ENCODE peak calls at places on chromosomes 7 and 10, in four cellular contexts. One of them, this sample, is unnamed.
A peak's percentile ranks its signal among the peaks of the same experiment; 100 is the strongest.

GRCh38 chr10:132394201-132394811 is 2.7 kb upstream of the PWWP2B start:
- DNase-seq in Peyer's patch: no peak
- DNase-seq in SK-N-SH: no peak
- DNase-seq in H9: no peak
- DNase-seq in this sample: peak; percentile 63

GRCh38 chr7:76206633-76207032 is 4.9 kb downstream of the SRRM3 start:
- DNase-seq in SK-N-SH: peak; percentile 90
- DNase-seq in H9: no peak
- DNase-seq in Peyer's patch: no peak
- DNase-seq in this sample: no peak

GRCh38 chr10:13139150-13139549 is 22.2 kb upstream of the MCM10 start:
- DNase-seq in SK-N-SH: no peak
- DNase-seq in Peyer's patch: no peak
- DNase-seq in H9: no peak
- DNase-seq in this sample: no peak

GRCh38 chr10:116694253-116694926 is 48.0 kb downstream of the HSPA12A start:
- DNase-seq in SK-N-SH: no peak
- DNase-seq in Peyer's patch: no peak
- DNase-seq in H9: peak; percentile 64
- DNase-seq in this sample: no peak

GRCh38 chr10:130737622-130738021 is 573.9 kb downstream of the TCERG1L start:
- DNase-seq in Peyer's patch: no peak
- DNase-seq in H9: peak; percentile 46
- DNase-seq in SK-N-SH: no peak
- DNase-seq in this sample: no peak

GRCh38 chr7:123041085-123041484 is 45.6 kb upstream of the TAS2R16 start:
- DNase-seq in H9: no peak
- DNase-seq in Peyer's patch: no peak
- DNase-seq in SK-N-SH: no peak
- DNase-seq in this sample: no peak

GRCh38 chr10:113108180-113108835 is 158.3 kb downstream of the TCF7L2 start:
- DNase-seq in Peyer's patch: no peak
- DNase-seq in SK-N-SH: peak; percentile 53
- DNase-seq in H9: peak; percentile 88
- DNase-seq in this sample: no peak

GRCh38 chr10:131061221-131061620 is 250.3 kb downstream of the TCERG1L start:
- DNase-seq in H9: no peak
- DNase-seq in Peyer's patch: no peak
- DNase-seq in SK-N-SH: no peak
- DNase-seq in this sample: no peak

GRCh38 chr7:133853706-133854276 is 273.3 kb upstream of the LRGUK start:
- DNase-seq in H9: peak; percentile 63
- DNase-seq in SK-N-SH: peak; percentile 72
- DNase-seq in Peyer's patch: no peak
- DNase-seq in this sample: peak; percentile 23

GRCh38 chr7:100486753-100487446 is 3.2 kb downstream of the NYAP1 start:
- DNase-seq in SK-N-SH: peak; percentile 36
- DNase-seq in Peyer's patch: no peak
- DNase-seq in H9: peak; percentile 52
- DNase-seq in this sample: peak; percentile 80

GRCh38 chr7:152152267-152152666 is 126.8 kb downstream of the GALNT11 start:
- DNase-seq in H9: no peak
- DNase-seq in Peyer's patch: no peak
- DNase-seq in SK-N-SH: no peak
- DNase-seq in this sample: no peak

GRCh38 chr7:148918058-148918596 is 34.0 kb upstream of the EZH2 start:
- DNase-seq in H9: no peak
- DNase-seq in Peyer's patch: no peak
- DNase-seq in SK-N-SH: no peak
- DNase-seq in this sample: no peak

GRCh38 chr7:31373337-31374289 is 33.1 kb upstream of the NEUROD6 start:
- DNase-seq in SK-N-SH: peak; percentile 52
- DNase-seq in Peyer's patch: no peak
- DNase-seq in H9: peak; percentile 81
- DNase-seq in this sample: no peak

GRCh38 chr10:68105820-68106219 is 3.5 kb upstream of the MYPN start:
- DNase-seq in H9: no peak
- DNase-seq in SK-N-SH: no peak
- DNase-seq in Peyer's patch: no peak
- DNase-seq in this sample: no peak

GRCh38 chr10:107409517-107409916 is 245.0 kb upstream of the SORCS1 start:
- DNase-seq in H9: no peak
- DNase-seq in Peyer's patch: no peak
- DNase-seq in SK-N-SH: no peak
- DNase-seq in this sample: no peak

GRCh38 chr10:29243061-29243460 is 45.8 kb upstream of the LYZL1 start:
- DNase-seq in H9: no peak
- DNase-seq in SK-N-SH: no peak
- DNase-seq in Peyer's patch: no peak
- DNase-seq in this sample: no peak

GRCh38 chr10:60189861-60190475 is 199.7 kb downstream of the ANK3 start:
- DNase-seq in SK-N-SH: no peak
- DNase-seq in H9: no peak
- DNase-seq in Peyer's patch: no peak
- DNase-seq in this sample: no peak

GRCh38 chr7:149469806-149470205 is 8.9 kb upstream of the ZNF777 start:
- DNase-seq in SK-N-SH: no peak
- DNase-seq in Peyer's patch: no peak
- DNase-seq in H9: no peak
- DNase-seq in this sample: no peak

GRCh38 chr10:114791768-114792167 is 29.8 kb upstream of the FHIP2A start:
- DNase-seq in H9: no peak
- DNase-seq in Peyer's patch: no peak
- DNase-seq in SK-N-SH: no peak
- DNase-seq in this sample: no peak

GRCh38 chr7:16268821-16269768 is 152.2 kb downstream of the CRPPA start:
- DNase-seq in SK-N-SH: peak; percentile 14
- DNase-seq in H9: no peak
- DNase-seq in Peyer's patch: no peak
- DNase-seq in this sample: no peak

GRCh38 chr7:105532709-105533460 is 884 bp downstream of the RINT1 start:
- DNase-seq in Peyer's patch: no peak
- DNase-seq in H9: no peak
- DNase-seq in SK-N-SH: no peak
- DNase-seq in this sample: no peak

GRCh38 chr7:13979671-13980438 is 9.6 kb downstream of the ETV1 start:
- DNase-seq in H9: no peak
- DNase-seq in Peyer's patch: no peak
- DNase-seq in SK-N-SH: no peak
- DNase-seq in this sample: no peak

GRCh38 chr10:104483582-104483981 is 129.9 kb downstream of the CFAP58 start:
- DNase-seq in Peyer's patch: no peak
- DNase-seq in H9: no peak
- DNase-seq in SK-N-SH: no peak
- DNase-seq in this sample: no peak

GRCh38 chr10:35635576-35635975 is 6.5 kb downstream of the FZD8 start:
- DNase-seq in Peyer's patch: no peak
- DNase-seq in H9: peak; percentile 52
- DNase-seq in SK-N-SH: peak; percentile 65
- DNase-seq in this sample: no peak

GRCh38 chr10:7230036-7230435 is 180.8 kb downstream of the SFMBT2 start:
- DNase-seq in Peyer's patch: no peak
- DNase-seq in SK-N-SH: no peak
- DNase-seq in H9: no peak
- DNase-seq in this sample: no peak

GRCh38 chr7:116165717-116166116 is 44.6 kb upstream of the TES start:
- DNase-seq in SK-N-SH: no peak
- DNase-seq in Peyer's patch: peak; percentile 42
- DNase-seq in H9: no peak
- DNase-seq in this sample: no peak
- H3K4me1 ChIP-seq in SK-N-SH: no peaks in the 10 kb centered on the region
- H3K4me1 ChIP-seq in Peyer's patch: no peaks in the 10 kb centered on the region
- H3K4me1 ChIP-seq in H9: no peaks in the 10 kb centered on the region
- H3K4me1 ChIP-seq in this sample: peaks cover 37% of the 10 kb centered on the region

DNA sequence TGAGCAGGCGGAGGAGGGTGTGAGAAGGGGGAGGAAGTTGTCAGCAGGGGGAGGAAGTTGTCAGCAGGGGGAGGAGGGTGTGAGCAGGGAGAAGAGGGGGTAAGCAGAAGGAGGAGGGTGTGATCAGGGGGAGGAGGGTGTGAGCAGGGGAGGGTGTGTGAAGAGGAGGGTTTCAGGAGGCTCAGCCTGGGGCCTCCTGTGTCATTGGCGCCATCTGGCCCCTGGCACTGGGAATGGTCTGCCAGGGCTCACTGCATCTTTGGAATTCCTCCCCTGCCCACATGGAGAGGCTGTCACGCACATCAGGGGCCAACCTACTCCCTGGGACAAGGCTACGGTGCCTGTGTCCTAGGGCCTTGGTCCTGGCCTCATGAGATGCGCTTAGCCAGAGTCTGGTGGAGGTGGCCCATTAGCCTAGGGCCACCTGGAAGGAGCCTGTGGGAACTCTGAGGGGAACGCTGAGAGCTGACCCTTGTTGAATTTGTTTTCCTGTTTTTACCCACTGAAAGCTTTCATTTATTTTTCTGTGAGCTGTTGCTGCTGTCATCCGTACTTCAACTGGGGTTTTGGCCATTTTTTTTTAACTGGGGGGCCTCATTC is 18.0 kb downstream of the CAMK2B start:
- DNase-seq in Peyer's patch: no peak
- DNase-seq in SK-N-SH: peak; percentile 87
- DNase-seq in H9: peak; percentile 65
- DNase-seq in this sample: peak; percentile 45
- TF ChIP-seq CTCF in Peyer's patch: no peak
- TF ChIP-seq CTCF in SK-N-SH: peak; percentile 56
- TF ChIP-seq CTCF in H9: peak; percentile 50
- TF ChIP-seq CTCF in this sample: no peak

GRCh38 chr7:139725077-139725476 is 52.7 kb downstream of the HIPK2 start:
- DNase-seq in Peyer's patch: no peak
- DNase-seq in SK-N-SH: no peak
- DNase-seq in H9: no peak
- DNase-seq in this sample: no peak

GRCh38 chr7:139725843-139726484 is 51.8 kb downstream of the HIPK2 start:
- DNase-seq in H9: no peak
- DNase-seq in SK-N-SH: no peak
- DNase-seq in Peyer's patch: peak; percentile 26
- DNase-seq in this sample: no peak

GRCh38 chr7:139728203-139728602 is 49.6 kb downstream of the HIPK2 start:
- DNase-seq in Peyer's patch: peak; percentile 12
- DNase-seq in H9: no peak
- DNase-seq in SK-N-SH: no peak
- DNase-seq in this sample: no peak

GRCh38 chr7:139727151-139727705 is 50.6 kb downstream of the HIPK2 start:
- DNase-seq in SK-N-SH: no peak
- DNase-seq in Peyer's patch: peak; percentile 12
- DNase-seq in H9: no peak
- DNase-seq in this sample: no peak

DNA sequence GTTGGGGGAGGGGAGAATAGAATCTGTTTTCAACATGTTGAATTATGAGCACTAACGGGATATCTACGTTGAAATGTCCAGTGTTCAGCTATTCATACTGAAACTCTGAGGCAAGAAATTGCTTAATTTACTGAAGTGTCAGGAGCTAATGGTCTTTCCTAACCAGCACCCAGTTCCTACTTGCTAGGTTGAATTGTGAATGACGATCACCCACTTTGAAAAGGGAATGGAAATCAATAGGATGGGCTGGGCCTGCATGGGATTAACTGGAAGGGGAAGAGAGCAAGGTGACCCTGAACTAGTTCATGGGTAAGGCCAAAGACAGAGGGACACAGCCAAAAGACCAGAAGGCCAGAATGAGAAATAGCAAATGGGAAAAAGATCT is 51.3 kb downstream of the HIPK2 start:
- DNase-seq in Peyer's patch: peak; percentile 9
- DNase-seq in SK-N-SH: no peak
- DNase-seq in H9: no peak
- DNase-seq in this sample: no peak
- H3K4me1 ChIP-seq in Peyer's patch: peaks cover 14% of the 10 kb centered on the region
- H3K4me1 ChIP-seq in SK-N-SH: peaks cover 29% of the 10 kb centered on the region
- H3K4me1 ChIP-seq in H9: no peaks in the 10 kb centered on the region
- H3K4me1 ChIP-seq in this sample: peaks cover 93% of the 10 kb centered on the region

GRCh38 chr10:74097776-74098175 is 52.9 kb downstream of the AP3M1 start:
- DNase-seq in SK-N-SH: no peak
- DNase-seq in H9: no peak
- DNase-seq in Peyer's patch: no peak
- DNase-seq in this sample: no peak

GRCh38 chr10:74096777-74097176 is 53.9 kb downstream of the AP3M1 start:
- DNase-seq in H9: no peak
- DNase-seq in SK-N-SH: no peak
- DNase-seq in Peyer's patch: no peak
- DNase-seq in this sample: no peak

GRCh38 chr10:74103560-74104248 is 46.9 kb downstream of the AP3M1 start:
- DNase-seq in SK-N-SH: peak; percentile 36
- DNase-seq in H9: no peak
- DNase-seq in Peyer's patch: no peak
- DNase-seq in this sample: no peak

GRCh38 chr10:74104480-74104879 is 46.1 kb downstream of the AP3M1 start:
- DNase-seq in H9: no peak
- DNase-seq in SK-N-SH: no peak
- DNase-seq in Peyer's patch: no peak
- DNase-seq in this sample: no peak

GRCh38 chr10:74099836-74100235 is 50.8 kb downstream of the AP3M1 start:
- DNase-seq in Peyer's patch: no peak
- DNase-seq in H9: no peak
- DNase-seq in SK-N-SH: no peak
- DNase-seq in this sample: no peak
- TF ChIP-seq CTCF in Peyer's patch: no peak
- TF ChIP-seq CTCF in H9: no peak
- TF ChIP-seq CTCF in SK-N-SH: no peak
- TF ChIP-seq CTCF in this sample: no peak

GRCh38 chr10:64209574-64209973 is 688.4 kb downstream of the REEP3 start:
- DNase-seq in SK-N-SH: no peak
- DNase-seq in H9: no peak
- DNase-seq in Peyer's patch: no peak
- DNase-seq in this sample: no peak

GRCh38 chr10:64219271-64220025 is 698.2 kb downstream of the REEP3 start:
- DNase-seq in Peyer's patch: no peak
- DNase-seq in H9: no peak
- DNase-seq in SK-N-SH: no peak
- DNase-seq in this sample: no peak

GRCh38 chr10:64210211-64210610 is 689.0 kb downstream of the REEP3 start:
- DNase-seq in SK-N-SH: no peak
- DNase-seq in Peyer's patch: no peak
- DNase-seq in H9: no peak
- DNase-seq in this sample: no peak

GRCh38 chr10:64211466-64211865 is 690.3 kb downstream of the REEP3 start:
- DNase-seq in H9: no peak
- DNase-seq in SK-N-SH: no peak
- DNase-seq in Peyer's patch: no peak
- DNase-seq in this sample: no peak

DNA sequence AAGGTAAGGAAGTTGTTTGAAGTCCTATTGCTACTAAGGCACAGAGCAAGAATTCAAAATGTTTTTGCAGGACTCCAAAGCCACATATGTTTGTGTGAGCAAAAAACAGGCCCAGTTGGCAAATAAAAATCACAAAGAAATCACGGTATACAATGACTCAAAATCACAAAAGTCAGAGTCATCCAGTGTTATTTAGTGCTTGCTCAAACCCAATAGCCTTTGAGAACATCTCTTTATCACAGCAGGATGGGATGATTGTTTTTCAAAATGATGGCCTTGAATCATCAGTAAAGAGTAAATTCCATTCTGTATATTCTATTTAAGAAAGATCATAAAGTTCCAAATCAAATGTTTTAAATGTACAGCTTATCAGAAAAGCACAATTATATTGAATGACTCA is 693.9 kb downstream of the REEP3 start:
- DNase-seq in H9: no peak
- DNase-seq in Peyer's patch: no peak
- DNase-seq in SK-N-SH: no peak
- DNase-seq in this sample: no peak
- H3K4me1 ChIP-seq in H9: no peaks in the 10 kb centered on the region
- H3K4me1 ChIP-seq in Peyer's patch: no peaks in the 10 kb centered on the region
- H3K4me1 ChIP-seq in SK-N-SH: no peaks in the 10 kb centered on the region
- H3K4me1 ChIP-seq in this sample: no peaks in the 10 kb centered on the region